ENCODE peak calls at places on chromosomes 16 and 17, in ten cellular contexts. I is posterior vena cava; T is midbrain; Z is bronchial epithelial cell; B is IMR-90; Y is GDM1; C is retina; D is stimulated activated CD4-positive, alpha-beta T cell treated with anti-CD3 and anti-CD28 coated beads, Interleukin-2, amount 100 ng/mL, for 48 hours; K is NCI-H1436 treated with DMSO at 0.1 percent for 48 hours; V is MCF 10A. U is an unnamed sample.

GRCh38 chr17:72342582-72343527 is 222.0 kb downstream of the SOX9 start:
- DNase-seq in I (no peak), T (peak), Z (no peak), B (no peak), Y (no peak), C (peak), D (no peak), K (no peak), V (no peak), U (no peak)

GRCh38 chr16:50551243-50551642 is 3.0 kb downstream of the NKD1 start:
- DNase-seq in I (no peak), T (no peak), Z (no peak), B (no peak), Y (no peak), C (no peak), D (no peak), K (no peak), V (no peak), U (no peak)

GRCh38 chr17:29124931-29125270 is 55.3 kb downstream of the MYO18A start:
- DNase-seq in I (no peak), T (no peak), Z (peak), B (no peak), Y (no peak), C (no peak), D (no peak), K (no peak), V (peak), U (no peak)

GRCh38 chr17:36942631-36943125 is 5.4 kb downstream of the LHX1 start:
- DNase-seq in I (no peak), T (no peak), Z (no peak), B (no peak), Y (no peak), C (peak), D (no peak), K (no peak), V (no peak), U (no peak)

GRCh38 chr16:3161235-3162018 is 26.6 kb upstream of the OR1F1 start:
- DNase-seq in I (no peak), T (no peak), Z (no peak), B (no peak), Y (no peak), C (no peak), D (no peak), K (no peak), V (no peak), U (no peak)

GRCh38 chr16:89670496-89671431 is 13.1 kb downstream of the SPATA33 start:
- DNase-seq in I (no peak), T (no peak), Z (peak), B (peak), Y (no peak), C (no peak), D (no peak), K (no peak), V (peak), U (no peak)

GRCh38 chr17:80474231-80474932 is 2.0 kb downstream of the NPTX1 start:
- DNase-seq in I (no peak), T (peak), Z (no peak), B (peak), Y (no peak), C (no peak), D (no peak), K (no peak), V (peak), U (peak)

GRCh38 chr16:73122604-73123386 is 74.9 kb upstream of the ZFHX3 start:
- DNase-seq in I (no peak), T (peak), Z (no peak), B (no peak), Y (peak), C (no peak), D (no peak), K (no peak), V (no peak), U (no peak)

GRCh38 chr16:57732011-57732410 is 3.6 kb upstream of the KATNB1 start:
- DNase-seq in I (peak), T (no peak), Z (peak), B (peak), Y (no peak), C (no peak), D (no peak), K (no peak), V (peak), U (no peak)

GRCh38 chr17:71846561-71846960 is 274.3 kb upstream of the SOX9 start:
- DNase-seq in I (no peak), T (no peak), Z (no peak), B (no peak), Y (no peak), C (peak), D (no peak), K (peak), V (no peak), U (no peak)

GRCh38 chr16:24670623-24671454 is 58.6 kb upstream of the TNRC6A start:
- DNase-seq in I (peak), T (peak), Z (peak), B (peak), Y (no peak), C (peak), D (no peak), K (no peak), V (peak), U (no peak)

GRCh38 chr17:72677108-72677507 is 415.4 kb downstream of the SLC39A11 start:
- DNase-seq in I (peak), T (no peak), Z (no peak), B (no peak), Y (no peak), C (no peak), D (no peak), K (no peak), V (no peak), U (no peak)

GRCh38 chr17:81138500-81138899 is 26.8 kb upstream of the PVALEF start:
- DNase-seq in I (no peak), T (no peak), Z (no peak), B (no peak), Y (no peak), C (no peak), D (no peak), K (no peak), V (no peak), U (no peak)

GRCh38 chr17:64315032-64315490 is 52.0 kb upstream of the TEX2 start:
- DNase-seq in I (peak), T (peak), Z (no peak), B (no peak), Y (no peak), C (no peak), D (no peak), K (no peak), V (peak), U (no peak)